ENCODE peak calls at places on chromosomes 4 and X, in ten cellular contexts. O, B, S, U, X, N, R, G, A and Z are unnamed samples. For H3K36me3, the result is how much of the 10 kb centered on the place peaks cover.

GRCh38 chr4:122300776-122301175 is 78.0 kb upstream of the ADAD1 start:
- DNase-seq in O (no peak), B (no peak), S (no peak), U (no peak), X (no peak), N (no peak), R (no peak), G (no peak), A (no peak), Z (no peak)

GRCh38 chr4:138398297-138398696 is 156.1 kb upstream of the SLC7A11 start:
- DNase-seq in O (no peak), B (no peak), S (no peak), U (no peak), X (no peak), N (peak), R (no peak), G (no peak), A (no peak), Z (no peak)

GRCh38 chr4:4524364-4524763 is 17.5 kb downstream of the STX18 start:
- DNase-seq in O (no peak), B (no peak), S (no peak), U (peak), X (no peak), N (peak), R (no peak), G (no peak), A (no peak), Z (no peak)

GRCh38 chr4:71752383-71753042 is 31.4 kb downstream of the GC start:
- DNase-seq in O (no peak), B (no peak), S (no peak), U (no peak), X (no peak), N (no peak), R (no peak), G (no peak), A (no peak), Z (no peak)

GRCh38 chrX:14673764-14674163 is 144.4 kb downstream of the GLRA2 start:
- DNase-seq in O (no peak), B (no peak), S (no peak), U (peak), X (no peak), N (no peak), R (peak), G (peak), A (peak), Z (peak)

GRCh38 chr4:182427530-182427929 is 184.3 kb downstream of the TENM3 start:
- DNase-seq in O (no peak), B (no peak), S (no peak), U (no peak), X (no peak), N (no peak), R (no peak), G (no peak), A (no peak), Z (no peak)

GRCh38 chr4:15870921-15871664 is 67.4 kb downstream of the FGFBP1 start:
- DNase-seq in O (no peak), B (no peak), S (no peak), U (no peak), X (no peak), N (no peak), R (no peak), G (no peak), A (no peak), Z (no peak)

GRCh38 chr4:83686166-83686565 is 150.3 kb downstream of the GPAT3 start:
- DNase-seq in O (no peak), B (no peak), S (no peak), U (no peak), X (no peak), N (no peak), R (no peak), G (peak), A (peak), Z (no peak)

GRCh38 chr4:180946188-180946587 is 1297.0 kb upstream of the TENM3 start:
- DNase-seq in O (no peak), B (no peak), S (no peak), U (no peak), X (no peak), N (no peak), R (no peak), G (no peak), A (no peak), Z (no peak)

GRCh38 chr4:143581331-143581961 is 67.9 kb downstream of the SMARCA5 start:
- DNase-seq in O (peak), B (no peak), S (no peak), U (no peak), X (no peak), N (peak), R (no peak), G (no peak), A (no peak), Z (no peak)

GRCh38 chr4:165154482-165154881 is 41.8 kb upstream of the TMEM192 start:
- DNase-seq in O (no peak), B (no peak), S (no peak), U (no peak), X (no peak), N (no peak), R (no peak), G (no peak), A (no peak), Z (no peak)

GRCh38 chrX:120499301-120500097 is 30.4 kb upstream of the LAMP2 start:
- DNase-seq in O (no peak), B (no peak), S (no peak), U (no peak), X (no peak), N (no peak), R (no peak), G (no peak), A (no peak), Z (no peak)

GRCh38 chr4:126358041-126358440 is 1043.3 kb downstream of the FAT4 start:
- DNase-seq in O (no peak), B (no peak), S (no peak), U (no peak), X (no peak), N (no peak), R (no peak), G (no peak), A (no peak), Z (no peak)

DNA sequence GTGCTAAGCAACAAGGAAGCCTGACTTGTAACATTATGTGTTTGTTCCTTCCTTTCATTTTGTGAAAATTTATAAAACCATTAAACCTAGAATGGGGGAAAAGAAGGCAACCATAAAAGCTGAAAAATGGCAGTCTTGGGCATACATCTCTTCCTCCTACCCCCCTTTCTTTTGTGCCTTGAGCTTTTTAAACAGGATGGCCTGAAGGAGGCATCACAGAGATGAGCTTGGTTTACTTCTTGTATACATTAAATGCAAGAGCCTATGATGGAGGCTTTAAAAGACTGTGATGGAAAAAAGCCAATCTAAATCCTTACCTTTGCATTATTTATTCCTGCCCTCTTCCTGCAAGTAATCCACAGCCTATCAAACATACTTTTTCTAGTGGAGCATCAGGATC is 36.2 kb upstream of the ADH7 start:
- DNase-seq in O (no peak), B (no peak), S (no peak), U (no peak), X (no peak), N (no peak), R (no peak), G (no peak), A (no peak), Z (no peak)
- H3K36me3 ChIP-seq in O (under half), B (under half), S (under half), U (under half), X (under half), N (under half), R (under half), G (under half), A (under half), Z (under half)

GRCh38 chrX:131802836-131803626 is 220.1 kb upstream of the STK26 start:
- DNase-seq in O (no peak), B (no peak), S (peak), U (peak), X (no peak), N (no peak), R (peak), G (no peak), A (peak), Z (no peak)
- TF ChIP-seq CTCF in O (peak), B (no peak), S (peak), U (peak), X (no peak), N (peak), R (peak), G (peak), A (peak), Z (peak)

GRCh38 chr4:80207664-80208063 is 10.4 kb downstream of the PRDM8 start:
- DNase-seq in O (peak), B (no peak), S (no peak), U (no peak), X (no peak), N (no peak), R (no peak), G (no peak), A (no peak), Z (no peak)
- H3K4me3 ChIP-seq in O (no peak), B (no peak), S (no peak), U (no peak), X (no peak), N (no peak), R (no peak), G (no peak), A (no peak), Z (no peak)

GRCh38 chrX:132634521-132634920 is 145.7 kb upstream of the MBNL3 start:
- DNase-seq in O (no peak), B (no peak), S (no peak), U (no peak), X (no peak), N (no peak), R (no peak), G (no peak), A (no peak), Z (no peak)
- H3K36me3 ChIP-seq in O (under half), B (under half), S (under half), U (under half), X (under half), N (under half), R (under half), G (under half), A (under half), Z (under half)

DNA sequence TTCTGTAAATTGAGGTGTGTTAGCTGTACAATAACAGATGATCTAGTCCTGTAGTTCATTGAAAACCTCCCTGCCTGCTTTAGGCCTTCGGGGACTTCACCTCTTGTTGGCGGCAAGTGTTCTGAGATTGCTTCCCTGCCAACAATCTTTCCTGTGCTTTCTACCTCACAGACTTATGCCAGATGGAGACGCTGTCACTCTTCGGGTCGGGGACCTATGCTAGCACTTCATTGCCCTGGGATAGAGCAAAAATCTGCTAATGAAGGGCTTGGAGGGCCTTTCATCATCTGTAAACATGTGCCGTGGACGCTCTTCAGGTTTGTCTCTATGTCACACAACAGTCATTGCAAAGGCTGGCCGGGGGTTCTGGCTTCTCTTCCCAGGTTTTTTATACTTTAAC is 4.7 kb upstream of the PDLIM3 start:
- DNase-seq in O (no peak), B (no peak), S (no peak), U (no peak), X (no peak), N (no peak), R (no peak), G (no peak), A (no peak), Z (no peak)
- TF ChIP-seq CTCF in O (no peak), B (no peak), S (no peak), U (no peak), X (no peak), N (no peak), R (no peak), G (no peak), A (no peak), Z (no peak)

GRCh38 chr4:42152507-42153504 is at the start of gene BEND4:
- DNase-seq in O (no peak), B (no peak), S (no peak), U (no peak), X (peak), N (peak), R (peak), G (no peak), A (no peak), Z (no peak)
- H3K4me3 ChIP-seq in O (peak), B (peak), S (peak), U (peak), X (no peak), N (peak), R (peak), G (no peak), A (no peak), Z (peak)

DNA sequence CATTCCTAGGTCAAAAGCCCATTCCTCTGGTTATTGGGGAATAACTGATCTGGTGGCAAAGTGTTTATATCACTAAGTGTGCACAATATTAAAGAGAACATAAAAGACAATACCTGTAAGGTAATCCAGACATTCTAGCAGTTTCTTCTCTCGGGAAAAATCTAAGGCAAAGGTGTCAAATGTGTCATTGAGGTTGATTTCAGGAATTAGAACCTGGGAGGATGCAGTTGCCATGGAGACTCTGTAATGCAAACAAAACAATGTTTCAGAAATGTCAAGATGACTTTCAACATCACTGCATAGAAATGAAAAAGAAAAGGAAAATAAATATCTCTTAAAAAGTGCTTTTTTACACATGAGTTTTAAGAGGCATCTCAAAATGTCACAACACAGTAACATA is 145.9 kb downstream of the MID1 start:
- DNase-seq in O (no peak), B (no peak), S (no peak), U (no peak), X (no peak), N (no peak), R (no peak), G (no peak), A (no peak), Z (no peak)
- H3K36me3 ChIP-seq in O (under half), B (under half), S (under half), U (under half), X (under half), N (under half), R (under half), G (under half), A (under half), Z (under half)